ENCODE peak calls at places on chromosomes 6 and 20, in four cellular contexts. Y is fibroblast of lung, U is HCT116, E is mammary epithelial cell. P is an unnamed sample. For H3K36me3, the result is how much of the 10 kb centered on the place peaks cover.

GRCh38 chr6:149474108-149474935 is 10.5 kb downstream of the ZC3H12D start:
- DNase-seq in Y (no peak), U (no peak), E (no peak), P (no peak)

GRCh38 chr6:1925743-1926430 is 316.2 kb downstream of the FOXC1 start:
- DNase-seq in E (no peak), U (no peak), Y (no peak), P (no peak)

GRCh38 chr6:28885149-28885738 is 38.5 kb downstream of the TRIM27 start:
- DNase-seq in U (no peak), Y (no peak), E (no peak), P (no peak)

GRCh38 chr20:45029884-45030283 is 63.6 kb downstream of the STK4 start:
- DNase-seq in E (no peak), Y (no peak), U (no peak), P (no peak)

GRCh38 chr6:101666256-101666655 is 272.7 kb downstream of the GRIK2 start:
- DNase-seq in U (peak), E (peak), Y (peak), P (no peak)

GRCh38 chr6:161316531-161316930 is 42.7 kb upstream of the AGPAT4 start:
- DNase-seq in E (no peak), Y (no peak), U (no peak), P (no peak)

GRCh38 chr6:1481326-1481725 is 92.0 kb downstream of the FOXF2 start:
- DNase-seq in E (peak), Y (peak), U (peak), P (no peak)

GRCh38 chr6:142886431-142887170 is 58.4 kb downstream of the HIVEP2 start:
- DNase-seq in Y (peak), E (peak), U (no peak), P (peak)

GRCh38 chr20:32820698-32821378 is 1.1 kb downstream of the MAPRE1 start:
- DNase-seq in E (no peak), Y (no peak), U (no peak), P (peak)

GRCh38 chr20:14051454-14051853 is 56.1 kb downstream of the MACROD2 start:
- DNase-seq in Y (no peak), E (no peak), U (no peak), P (no peak)

GRCh38 chr6:40713002-40713719 is 126.0 kb upstream of the LRFN2 start:
- DNase-seq in U (no peak), E (no peak), Y (no peak), P (peak)

GRCh38 chr6:24910331-24910849 is 25.4 kb downstream of the RIPOR2 start:
- DNase-seq in Y (peak), E (peak), U (no peak), P (peak)

GRCh38 chr20:18266282-18266681 is 22.0 kb upstream of the ZNF133 start:
- DNase-seq in E (no peak), U (no peak), Y (no peak), P (no peak)

GRCh38 chr6:38095054-38095453 is 275.5 kb downstream of the ZFAND3 start:
- DNase-seq in E (peak), Y (peak), U (no peak), P (no peak)

GRCh38 chr6:135922746-135923145 is 71.2 kb downstream of the PDE7B start:
- DNase-seq in U (no peak), Y (peak), E (no peak), P (no peak)

GRCh38 chr20:49455691-49456090 is 26.8 kb downstream of the KCNB1 start:
- DNase-seq in U (no peak), Y (no peak), E (no peak), P (no peak)

GRCh38 chr6:12782136-12782535 is 65.6 kb downstream of the PHACTR1 start:
- DNase-seq in U (no peak), Y (no peak), E (no peak), P (no peak)

GRCh38 chr6:133634474-133634873 is 254.4 kb upstream of the TCF21 start:
- DNase-seq in E (no peak), Y (no peak), U (no peak), P (no peak)

GRCh38 chr6:133641111-133641510 is 247.8 kb upstream of the TCF21 start:
- DNase-seq in Y (peak), E (no peak), U (no peak), P (no peak)

GRCh38 chr6:133637436-133637835 is 251.5 kb upstream of the TCF21 start:
- DNase-seq in U (no peak), E (no peak), Y (no peak), P (no peak)

GRCh38 chr6:133635447-133635846 is 253.5 kb upstream of the TCF21 start:
- DNase-seq in E (peak), Y (no peak), U (no peak), P (no peak)

GRCh38 chr6:133637874-133638273 is 251.0 kb upstream of the TCF21 start:
- DNase-seq in U (no peak), Y (no peak), E (no peak), P (no peak)
- H3K9ac ChIP-seq in U (no peak), Y (no peak), E (no peak), P (no peak)

GRCh38 chr20:23048283-23049200 is 930 bp downstream of the THBD start:
- DNase-seq in U (no peak), E (peak), Y (peak), P (no peak)
- H2AFZ ChIP-seq in U (no peak), E (peak), Y (peak), P (no peak)

GRCh38 chr20:2986466-2986865 is 57.0 kb upstream of the GNRH2 start:
- DNase-seq in Y (no peak), E (peak), U (no peak), P (no peak)
- H3K36me3 ChIP-seq in Y (under half), E (under half), U (under half), P (under half)

GRCh38 chr20:58081842-58082241 is 146.6 kb downstream of the ANKRD60 start:
- DNase-seq in Y (peak), U (no peak), E (peak), P (no peak)

GRCh38 chr20:58084566-58084965 is 143.9 kb downstream of the ANKRD60 start:
- DNase-seq in U (no peak), E (no peak), Y (no peak), P (no peak)

GRCh38 chr20:58087567-58087858 is 140.9 kb downstream of the ANKRD60 start:
- DNase-seq in Y (no peak), E (no peak), U (no peak), P (no peak)

GRCh38 chr20:58086763-58087566 is 141.5 kb downstream of the ANKRD60 start:
- DNase-seq in U (peak), E (peak), Y (peak), P (peak)

GRCh38 chr20:58084966-58085365 is 143.5 kb downstream of the ANKRD60 start:
- DNase-seq in E (peak), Y (no peak), U (no peak), P (no peak)
- H3K9ac ChIP-seq in E (no peak), Y (no peak), U (no peak), P (no peak)

DNA sequence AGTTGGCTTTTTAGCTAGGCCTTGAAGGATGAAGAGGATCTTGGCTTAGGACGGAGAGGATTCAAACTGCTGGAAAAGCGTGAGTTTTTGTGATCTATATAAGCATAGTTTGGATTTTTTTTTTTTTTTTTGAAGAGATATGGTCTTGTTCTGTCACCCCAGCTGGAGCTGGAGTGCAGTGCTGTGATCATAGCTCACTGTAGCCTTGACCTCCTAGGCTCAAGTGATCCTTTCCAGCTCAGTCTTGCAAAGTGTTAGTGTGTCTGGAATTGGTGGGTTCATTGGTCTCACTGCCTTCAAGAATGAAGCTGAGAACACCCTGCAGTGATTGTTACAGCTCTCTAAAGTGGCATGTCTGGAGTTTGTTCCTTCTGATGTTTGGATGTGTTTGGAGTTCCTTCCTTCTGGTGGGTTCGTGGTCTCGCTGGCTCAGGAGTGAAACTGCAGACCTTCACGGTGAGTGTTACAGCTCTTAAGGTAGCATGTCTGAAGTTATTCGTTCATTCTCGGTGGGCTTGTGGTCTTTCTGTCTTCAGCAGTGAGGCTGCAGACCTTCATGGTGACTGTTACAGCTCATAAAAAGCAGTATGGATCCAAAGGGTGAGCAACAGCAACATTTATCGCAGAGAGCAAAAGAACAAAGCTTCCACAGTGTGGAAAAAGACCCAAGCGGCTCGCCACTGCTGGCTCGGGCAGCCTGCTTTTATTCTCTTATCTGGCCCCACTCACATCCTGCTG is 37.5 kb upstream of the NUP153 start:
- DNase-seq in U (no peak), E (no peak), Y (no peak), P (no peak)
- H2AFZ ChIP-seq in U (no peak), E (no peak), Y (no peak), P (no peak)